ENCODE peak calls at places on chromosomes 5 and 9, in five cellular contexts. I is HepG2, N is spleen, U is Panc1, T is HCT116. B is an unnamed sample.

GRCh38 chr9:72598639-72599038 is 77.2 kb downstream of the TMC1 start:
- DNase-seq in U (no peak), I (no peak), T (no peak), N (no peak), B (no peak)

GRCh38 chr5:98110270-98110669 is 663.2 kb upstream of the RGMB start:
- DNase-seq in N (no peak), I (no peak), U (no peak), T (no peak), B (no peak)

GRCh38 chr5:167451091-167451490 is 840.4 kb upstream of the WWC1 start:
- DNase-seq in I (no peak), U (no peak), T (no peak), N (no peak), B (no peak)

GRCh38 chr5:80246995-80247729 is 8.7 kb downstream of the SERINC5 start:
- DNase-seq in U (peak; percentile 89), I (peak; percentile 73), N (no peak), T (peak; percentile 83), B (no peak)

GRCh38 chr5:96527826-96528225 is 94.8 kb upstream of the PCSK1 start:
- DNase-seq in U (no peak), I (no peak), T (no peak), N (no peak), B (no peak)

GRCh38 chr9:110536802-110537201 is 42.7 kb downstream of the SVEP1 start:
- DNase-seq in N (no peak), U (no peak), T (no peak), I (no peak), B (no peak)

GRCh38 chr5:39217365-39218281 is 1.7 kb downstream of the FYB1 start:
- DNase-seq in T (peak; percentile 71), I (peak; percentile 70), U (peak; percentile 74), N (peak; percentile 82), B (no peak)

GRCh38 chr5:43036409-43036808 is 3.7 kb downstream of the ANXA2R start:
- DNase-seq in T (no peak), N (no peak), U (peak; percentile 32), I (no peak), B (no peak)

GRCh38 chr5:55172937-55173695 is at the start of gene CDC20B:
- DNase-seq in U (no peak), I (peak; percentile 23), N (peak; percentile 89), T (no peak), B (no peak)

GRCh38 chr9:99614341-99614740 is 207.3 kb upstream of the NR4A3 start:
- DNase-seq in T (no peak), I (no peak), U (no peak), N (no peak), B (no peak)

GRCh38 chr5:1066676-1067075 is 45.2 kb downstream of the SLC12A7 start:
- DNase-seq in U (no peak), I (no peak), N (no peak), T (no peak), B (no peak)

GRCh38 chr5:93594591-93595419 is 11.8 kb downstream of the NR2F1 start:
- DNase-seq in T (no peak), U (no peak), N (no peak), I (no peak), B (no peak)

GRCh38 chr5:146388418-146388817 is 49.8 kb downstream of the POU4F3 start:
- DNase-seq in T (no peak), U (no peak), N (no peak), I (no peak), B (no peak)

GRCh38 chr9:137217276-137218211 is 4.5 kb downstream of the RNF208 start:
- DNase-seq in T (peak; percentile 53), N (no peak), I (peak; percentile 66), U (no peak), B (no peak)

GRCh38 chr9:137225701-137226331 is 842 bp downstream of the CYSRT1 start:
- DNase-seq in U (no peak), I (no peak), N (no peak), T (no peak), B (no peak)

GRCh38 chr9:134963546-134963945 is 45.8 kb upstream of the FCN1 start:
- DNase-seq in I (no peak), T (no peak), N (peak; percentile 24), U (no peak), B (no peak)

GRCh38 chr9:124197177-124198095 is 60.3 kb upstream of the NEK6 start:
- DNase-seq in T (no peak), U (no peak), I (no peak), N (peak; percentile 82), B (no peak)

GRCh38 chr9:75152416-75152815 is 64.1 kb downstream of the OSTF1 start:
- DNase-seq in N (no peak), U (no peak), T (no peak), I (no peak), B (no peak)

GRCh38 chr5:54184797-54185196 is 125.6 kb downstream of the ARL15 start:
- DNase-seq in N (no peak), I (no peak), T (no peak), U (no peak), B (no peak)

GRCh38 chr5:174731214-174732039 is 7.0 kb downstream of the MSX2 start:
- DNase-seq in I (no peak), T (no peak), U (no peak), N (no peak), B (no peak)
- H3K4me1 ChIP-seq in I (no peaks in the 10 kb centered on the region), T (peaks cover 8% of the 10 kb centered on the region), U (peaks cover 25% of the 10 kb centered on the region), N (no peaks in the 10 kb centered on the region), B (peaks cover 8% of the 10 kb centered on the region)

GRCh38 chr5:156718985-156719384 is 131.1 kb upstream of the PPP1R2B start:
- DNase-seq in N (no peak), T (no peak), I (no peak), U (no peak), B (no peak)
- H3K27ac ChIP-seq in N (no peak overlapping the region), T (no peak overlapping the region), I (no peak overlapping the region), U (no peak overlapping the region), B (no peak overlapping the region)

GRCh38 chr5:72921103-72921502 is 34.7 kb upstream of the FCHO2 start:
- DNase-seq in I (no peak), N (no peak), T (no peak), U (no peak), B (no peak)

GRCh38 chr5:72920690-72921089 is 35.2 kb upstream of the FCHO2 start:
- DNase-seq in N (no peak), I (no peak), T (peak; percentile 26), U (peak; percentile 45), B (no peak)

GRCh38 chr5:72921886-72922285 is 34.0 kb upstream of the FCHO2 start:
- DNase-seq in U (no peak), N (no peak), T (no peak), I (no peak), B (no peak)

DNA sequence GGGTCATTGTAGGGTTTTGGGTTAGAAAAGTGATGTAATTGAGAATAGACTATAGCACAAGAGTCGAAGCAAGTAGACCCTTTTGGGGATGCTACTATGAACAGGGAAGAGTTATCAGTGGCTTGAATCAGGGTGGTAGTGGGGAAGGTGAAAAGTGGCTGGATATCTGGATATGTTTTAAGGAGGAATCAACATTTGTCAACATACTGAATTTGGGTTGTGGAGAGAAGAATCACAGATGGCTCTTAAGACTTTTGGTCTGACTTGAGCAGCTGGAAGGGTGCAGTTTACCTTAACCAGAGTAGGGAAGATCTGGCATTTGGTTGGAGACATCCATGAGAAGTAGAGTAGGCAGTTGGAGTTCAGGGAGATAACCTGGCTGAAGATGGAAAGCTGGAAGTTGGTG is 38.5 kb upstream of the FCHO2 start:
- DNase-seq in N (no peak), U (no peak), T (no peak), I (no peak), B (no peak)
- TF ChIP-seq POLR2AphosphoS5 in N (no peak), U (peak; percentile 70), T (peak; percentile 27), I (no peak), B (no peak)

DNA sequence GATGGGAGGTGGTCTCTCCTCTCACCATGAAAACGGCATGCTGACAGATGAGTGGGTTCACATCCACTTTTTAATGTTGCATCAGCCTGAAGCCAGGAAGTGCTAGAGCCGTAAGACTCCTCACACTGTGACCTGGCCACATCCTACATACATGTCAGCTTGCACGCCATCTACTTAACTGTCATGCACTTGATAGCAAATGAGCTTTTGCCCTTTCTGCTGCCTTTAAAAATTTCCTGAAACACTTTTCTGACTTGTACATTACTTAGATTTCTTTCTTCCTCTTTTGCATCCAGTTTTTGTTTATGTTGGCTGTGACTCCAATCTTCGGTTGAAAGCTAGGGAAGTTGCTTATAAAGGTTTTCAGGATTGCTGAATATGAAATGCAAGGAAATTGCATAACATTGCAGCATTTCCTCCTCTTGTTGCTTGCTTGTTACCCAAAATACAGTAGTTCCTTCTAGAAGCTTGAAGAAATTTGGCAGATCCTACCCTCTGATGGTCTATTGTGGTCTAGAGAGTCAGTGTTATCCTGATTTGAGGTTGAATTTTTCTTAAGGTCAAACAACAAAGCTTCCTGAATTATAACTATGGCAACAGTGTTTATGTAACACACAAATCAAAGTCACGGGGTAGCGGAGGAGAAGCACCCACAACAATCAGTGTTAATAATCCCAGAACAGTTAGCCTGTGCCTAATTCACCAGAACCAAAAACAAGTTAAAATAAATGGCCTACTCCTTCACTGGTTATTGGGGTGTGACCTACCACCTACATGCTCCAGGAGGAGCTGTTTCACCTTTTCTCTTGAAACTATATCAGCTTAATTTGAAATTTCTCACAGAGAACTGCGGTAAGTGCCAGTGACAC is 232.5 kb downstream of the ARHGAP26 start:
- DNase-seq in U (no peak), I (no peak), N (peak; percentile 74), T (no peak), B (no peak)
- H3K4me1 ChIP-seq in U (peaks cover 10% of the 10 kb centered on the region), I (peaks cover 19% of the 10 kb centered on the region), N (peaks cover 59% of the 10 kb centered on the region), T (peaks cover 6% of the 10 kb centered on the region), B (peaks cover 28% of the 10 kb centered on the region)

GRCh38 chr5:141363952-141364660 is at the start of gene PCDHGA5:
- DNase-seq in I (no peak), N (no peak), U (no peak), T (no peak), B (no peak)
- H3K27ac ChIP-seq in I (no peak within 1 kb of the TSS), N (no peak within 1 kb of the TSS), U (no peak within 1 kb of the TSS), T (no peak within 1 kb of the TSS), B (no peak within 1 kb of the TSS)

DNA sequence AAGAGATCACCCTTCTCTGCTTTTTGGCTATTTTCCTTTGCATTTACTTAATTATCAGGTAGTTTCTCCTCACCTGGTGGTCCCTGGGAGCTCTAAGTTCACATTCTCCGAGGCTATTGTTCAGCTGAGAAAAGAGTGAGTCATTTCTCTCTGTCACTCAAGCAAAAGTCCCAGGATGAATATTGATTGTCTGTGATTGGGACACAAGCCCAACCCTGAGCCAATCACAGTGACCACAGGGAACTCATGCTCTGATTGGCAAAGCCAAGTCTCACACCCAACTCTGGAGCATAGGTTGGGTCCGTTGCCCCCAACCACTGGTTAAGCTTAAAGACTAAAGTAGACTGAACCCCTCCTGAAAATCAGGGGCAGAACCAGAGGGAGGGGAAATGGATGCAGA is 27.8 kb upstream of the FAT2 start:
- DNase-seq in T (peak; percentile 8), N (no peak), U (no peak), I (peak; percentile 28), B (no peak)
- TF ChIP-seq POLR2AphosphoS5 in T (no peak), N (no peak), U (no peak), I (no peak), B (no peak)

B was measured in vagina.